ENCODE peak calls at places on chromosomes 11 and 22, in four cellular contexts. C, Y, R and S are unnamed samples.

GRCh38 chr11:121884601-121885000 is 231.4 kb downstream of the BLID start:
- DNase-seq in C (no peak), R (no peak), Y (no peak), S (no peak)

GRCh38 chr11:113014262-113014661 is 53.0 kb downstream of the NCAM1 start:
- DNase-seq in R (no peak), Y (no peak), C (no peak), S (no peak)

GRCh38 chr22:17910561-17911311 is 113.6 kb downstream of the MICAL3 start:
- DNase-seq in R (peak; percentile 66), Y (peak; percentile 29), C (no peak), S (no peak)

GRCh38 chr11:48879256-48879655 is 104.4 kb downstream of the TRIM51G start:
- DNase-seq in Y (no peak), R (no peak), C (no peak), S (no peak)

GRCh38 chr11:2743427-2744110 is 43.8 kb upstream of the KCNQ1OT1 start:
- DNase-seq in C (no peak), R (no peak), Y (no peak), S (no peak)

GRCh38 chr11:30919389-30920172 is 333.4 kb upstream of the MPPED2 start:
- DNase-seq in Y (no peak), R (no peak), C (no peak), S (no peak)

GRCh38 chr11:2169626-2170570 is 1.7 kb downstream of the TH start:
- DNase-seq in Y (no peak), R (no peak), C (no peak), S (no peak)

GRCh38 chr11:126607776-126608625 is 252.5 kb downstream of the ST3GAL4 start:
- DNase-seq in Y (no peak), R (no peak), C (no peak), S (no peak)

GRCh38 chr22:16962501-16962900 is 45.5 kb downstream of the GAB4 start:
- DNase-seq in C (peak; percentile 89), Y (no peak), R (no peak), S (no peak)

GRCh38 chr11:32366671-32367070 is 68.7 kb downstream of the WT1 start:
- DNase-seq in R (no peak), Y (no peak), C (no peak), S (no peak)

GRCh38 chr11:69170704-69171103 is 15.0 kb downstream of the SMIM38 start:
- DNase-seq in R (no peak), C (no peak), Y (no peak), S (no peak)

GRCh38 chr11:72135891-72136676 is 559 bp downstream of the FOLR3 start:
- DNase-seq in Y (no peak), C (no peak), R (no peak), S (no peak)

GRCh38 chr11:75051043-75051442 is 45.6 kb downstream of the OR2AT4 start:
- DNase-seq in Y (no peak), C (no peak), R (no peak), S (peak; percentile 63)

GRCh38 chr22:25091449-25091848 is 108.2 kb upstream of the CRYBB3 start:
- DNase-seq in C (no peak), Y (no peak), R (no peak), S (no peak)

GRCh38 chr11:107496011-107496410 is 38.4 kb upstream of the CWF19L2 start:
- DNase-seq in C (no peak), R (peak; percentile 24), Y (no peak), S (no peak)

GRCh38 chr11:65817815-65818680 is 15.7 kb upstream of the SNX32 start:
- DNase-seq in R (peak; percentile 60), Y (peak; percentile 100), C (peak; percentile 96), S (peak; percentile 98)

GRCh38 chr11:17386331-17387084 is 2.0 kb downstream of the KCNJ11 start:
- DNase-seq in R (no peak), Y (peak; percentile 58), C (no peak), S (no peak)

GRCh38 chr11:72814831-72815618 is 814 bp downstream of the ATG16L2 start:
- DNase-seq in Y (no peak), C (no peak), R (no peak), S (no peak)

GRCh38 chr11:68962527-68963250 is 18.1 kb downstream of the MRGPRD start:
- DNase-seq in C (no peak), R (no peak), Y (no peak), S (no peak)

GRCh38 chr22:42022162-42022847 is 23.7 kb downstream of the WBP2NL start:
- DNase-seq in R (no peak), C (no peak), Y (no peak), S (no peak)

GRCh38 chr11:65316979-65317786 is 2.5 kb downstream of the CDC42EP2 start:
- DNase-seq in C (peak; percentile 95), Y (no peak), R (peak; percentile 85), S (no peak)

GRCh38 chr11:59728913-59729312 is 15.3 kb upstream of the OR10V1 start:
- DNase-seq in R (no peak), Y (no peak), C (no peak), S (no peak)

GRCh38 chr11:105577645-105578044 is 32.2 kb upstream of the GRIA4 start:
- DNase-seq in R (no peak), Y (no peak), C (no peak), S (no peak)

GRCh38 chr22:44091021-44091721 is 67.1 kb downstream of the PARVB start:
- DNase-seq in C (no peak), Y (no peak), R (no peak), S (no peak)

GRCh38 chr11:94131363-94132115 is 2.9 kb downstream of the PANX1 start:
- DNase-seq in C (no peak), R (no peak), Y (no peak), S (peak; percentile 53)

GRCh38 chr11:37946155-37946766 is 1348.2 kb upstream of the RAG2 start:
- DNase-seq in C (no peak), Y (peak; percentile 30), R (no peak), S (no peak)

GRCh38 chr11:76806131-76806530 is 23.0 kb downstream of the TSKU start:
- DNase-seq in R (no peak), Y (no peak), C (peak; percentile 75), S (peak; percentile 79)

GRCh38 chr11:111403021-111403725 is 24.1 kb upstream of the POU2AF1 start:
- DNase-seq in C (no peak), R (no peak), Y (no peak), S (no peak)

GRCh38 chr22:42265321-42265720 is 5.1 kb downstream of the TCF20 start:
- DNase-seq in R (no peak), Y (no peak), C (no peak), S (no peak)

GRCh38 chr22:22060200-22061084 is 77.9 kb upstream of the TOP3B start:
- DNase-seq in Y (peak; percentile 57), C (peak; percentile 92), R (no peak), S (no peak)

GRCh38 chr22:43186272-43187170 is at the start of gene TTLL12:
- DNase-seq in R (no peak), Y (peak; percentile 43), C (no peak), S (no peak)

GRCh38 chr11:107549253-107549953 is 16.1 kb downstream of the ALKBH8 start:
- DNase-seq in Y (no peak), C (no peak), R (no peak), S (no peak)

GRCh38 chr11:110450246-110450645 is 20.5 kb downstream of the FDX1 start:
- DNase-seq in C (no peak), R (no peak), Y (no peak), S (no peak)

GRCh38 chr11:126718319-126718718 is 282.3 kb downstream of the KIRREL3 start:
- DNase-seq in Y (no peak), C (no peak), R (no peak), S (no peak)

GRCh38 chr11:6351782-6352181 is 31.5 kb upstream of the CAVIN3 start:
- DNase-seq in Y (no peak), R (no peak), C (no peak), S (no peak)

GRCh38 chr11:72267956-72268617 is 24.1 kb upstream of the PHOX2A start:
- DNase-seq in C (no peak), R (no peak), Y (no peak), S (no peak)

GRCh38 chr11:118605116-118605867 is 2.1 kb upstream of the PHLDB1 start:
- DNase-seq in Y (no peak), R (peak; percentile 87), C (peak; percentile 93), S (peak; percentile 88)

GRCh38 chr11:2700415-2701211 is 819 bp upstream of the KCNQ1OT1 start:
- DNase-seq in R (no peak), Y (peak; percentile 51), C (no peak), S (no peak)

GRCh38 chr11:18696638-18697225 is 1.8 kb upstream of the TMEM86A start:
- DNase-seq in Y (no peak), R (no peak), C (no peak), S (no peak)

GRCh38 chr11:82718307-82718706 is 15.4 kb downstream of the FAM181B start:
- DNase-seq in C (no peak), R (no peak), Y (peak; percentile 37), S (no peak)

GRCh38 chr22:37781434-37782059 is 26.2 kb upstream of the GCAT start:
- DNase-seq in Y (no peak), R (no peak), C (no peak), S (no peak)
- TF ChIP-seq CTCF in Y (peak; percentile 14), R (peak; percentile 36), C (no peak), S (peak; percentile 30)

DNA sequence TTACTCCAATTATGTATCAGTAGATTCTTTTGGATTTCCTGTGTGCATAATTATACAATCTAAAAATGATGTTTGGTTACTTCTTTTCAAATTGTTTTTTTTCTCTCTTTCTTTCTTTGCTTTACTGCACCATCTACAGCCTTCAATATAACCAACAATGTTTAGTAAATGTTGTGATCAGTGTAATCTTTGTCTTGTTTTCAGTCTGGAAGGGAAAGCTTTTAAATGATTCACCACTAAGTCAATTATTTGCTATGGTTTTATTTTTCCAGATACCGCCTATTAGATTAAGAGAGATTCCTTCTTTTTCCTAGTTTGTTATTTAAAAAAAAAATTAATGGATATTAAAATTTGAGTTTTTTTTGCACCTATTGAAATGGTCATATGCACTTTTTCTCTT is 29.8 kb upstream of the ABTB2 start:
- DNase-seq in R (no peak), Y (no peak), C (no peak), S (no peak)
- TF ChIP-seq CTCF in R (no peak), Y (no peak), C (no peak), S (no peak)

GRCh38 chr22:29208502-29208862 is 2.8 kb downstream of the EMID1 start:
- DNase-seq in R (no peak), Y (no peak), C (no peak), S (no peak)
- TF ChIP-seq CTCF in R (no peak), Y (peak; percentile 31), C (no peak), S (no peak)

GRCh38 chr22:29635734-29636357 is 32.4 kb downstream of the NF2 start:
- DNase-seq in Y (no peak), C (no peak), R (peak; percentile 35), S (no peak)
- TF ChIP-seq CTCF in Y (peak; percentile 79), C (peak; percentile 51), R (peak; percentile 67), S (peak; percentile 74)

GRCh38 chr11:4074266-4074665 is 20.3 kb upstream of the RRM1 start:
- DNase-seq in R (no peak), Y (no peak), C (no peak), S (no peak)
- TF ChIP-seq CTCF in R (no peak), Y (no peak), C (no peak), S (no peak)